ENCODE peak calls at places on chromosomes 1 and 21, in six cellular contexts. Z is HL-60, N is K562, J is stomach, V is gastrocnemius medialis, H is left lung. P is an unnamed sample.

GRCh38 chr1:53639251-53639721 is 99.7 kb downstream of the GLIS1 start:
- DNase-seq in Z (no peak), V (no peak), J (peak), N (no peak), H (no peak), P (peak)

GRCh38 chr1:57279909-57280666 is 143.8 kb downstream of the DAB1 start:
- DNase-seq in N (no peak), H (no peak), Z (no peak), V (no peak), J (no peak), P (no peak)

GRCh38 chr1:234925440-234926251 is 203.0 kb downstream of the TOMM20 start:
- DNase-seq in H (no peak), N (no peak), Z (no peak), J (no peak), V (no peak), P (peak)

GRCh38 chr1:84613026-84613425 is 38.8 kb upstream of the CTBS start:
- DNase-seq in Z (no peak), H (no peak), J (no peak), V (no peak), N (no peak), P (no peak)

GRCh38 chr1:237962985-237963384 is 72.3 kb upstream of the ZP4 start:
- DNase-seq in Z (no peak), J (no peak), V (no peak), N (no peak), H (no peak), P (no peak)

GRCh38 chr1:187460093-187460492 is 631.3 kb downstream of the PLA2G4A start:
- DNase-seq in N (no peak), J (no peak), Z (no peak), V (no peak), H (no peak), P (no peak)

GRCh38 chr1:228059536-228060457 is 22.7 kb upstream of the ARF1 start:
- DNase-seq in Z (no peak), N (peak), J (peak), H (peak), V (no peak), P (peak)

GRCh38 chr21:44987301-44987885 is 47.6 kb downstream of the SLX9 start:
- DNase-seq in N (no peak), H (peak), J (no peak), V (no peak), Z (no peak), P (no peak)

GRCh38 chr1:183544598-183545297 is 45.5 kb downstream of the NCF2 start:
- DNase-seq in Z (no peak), N (no peak), J (peak), V (no peak), H (no peak), P (no peak)

GRCh38 chr1:170114916-170115315 is 30.8 kb upstream of the NTMT2 start:
- DNase-seq in H (no peak), V (no peak), Z (no peak), J (no peak), N (peak), P (no peak)

DNA sequence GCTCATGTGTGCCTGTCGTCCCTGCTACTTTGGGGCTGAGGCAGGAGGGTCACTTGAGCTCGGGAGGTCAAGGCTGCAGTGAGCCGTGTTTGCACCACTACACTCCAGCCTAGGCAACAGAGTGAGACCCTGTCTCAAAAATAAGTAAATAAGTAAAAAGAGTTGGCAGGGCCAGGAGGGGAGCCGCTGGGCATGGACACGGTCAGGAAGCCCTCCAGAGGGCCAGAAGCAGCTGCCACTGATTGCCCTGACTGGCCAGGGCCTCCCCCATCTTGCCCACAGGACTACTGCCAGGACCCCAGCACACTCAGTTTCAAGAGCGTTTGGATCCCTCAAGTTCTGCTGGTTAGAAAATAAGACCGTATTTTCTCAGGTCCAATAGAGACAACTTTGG is 112.2 kb upstream of the IPO9 start:
- DNase-seq in H (no peak), V (no peak), N (no peak), J (no peak), Z (no peak), P (no peak)
- H3K27ac ChIP-seq in H (peak), V (peak), N (no peak), J (peak), Z (no peak), P (no peak)

DNA sequence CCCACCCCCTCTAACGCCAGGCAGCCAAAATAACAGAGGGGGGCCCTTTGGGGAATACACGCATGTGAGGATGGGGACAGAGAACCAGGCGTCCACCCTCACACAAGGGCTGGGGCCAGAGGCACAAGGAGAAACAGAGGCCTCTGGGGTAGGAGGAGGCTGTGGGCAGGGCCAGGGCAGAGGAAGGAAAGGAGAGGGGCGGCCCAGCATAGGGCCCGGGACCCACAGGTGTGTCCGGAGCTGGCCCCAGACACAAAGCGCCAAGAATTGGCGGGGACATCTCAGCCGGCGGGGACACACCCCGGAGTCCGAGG is 6.7 kb downstream of the PLEKHG5 start:
- DNase-seq in J (no peak), N (no peak), Z (no peak), V (no peak), H (no peak), P (no peak)
- H3K4me3 ChIP-seq in J (peak), N (no peak), Z (no peak), V (peak), H (peak), P (peak)

DNA sequence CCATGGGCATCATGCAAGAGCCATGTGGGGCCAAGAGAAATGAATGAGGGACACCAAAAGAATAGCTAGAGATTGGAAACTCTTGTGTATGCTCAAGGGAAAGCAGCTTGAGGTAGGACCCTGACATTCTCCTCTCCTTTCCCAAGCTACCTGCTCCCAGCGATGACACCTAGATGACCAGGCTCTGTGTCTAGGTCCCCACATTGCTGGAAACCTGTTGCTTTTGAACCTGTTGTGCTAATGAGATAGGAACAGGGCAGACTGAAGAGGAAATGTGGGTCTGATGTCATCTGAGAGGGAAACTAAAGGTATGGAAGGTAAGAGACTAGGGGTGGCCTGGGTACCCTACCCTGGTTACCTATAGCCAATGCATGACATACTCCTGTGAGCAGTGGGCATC is 1.8 kb downstream of the FMOD start:
- DNase-seq in V (no peak), H (no peak), Z (no peak), J (no peak), N (no peak), P (no peak)
- H3K27ac ChIP-seq in V (no peak), H (no peak), Z (no peak), J (peak), N (no peak), P (no peak)

GRCh38 chr21:31342328-31342727 is 1.7 kb downstream of the TIAM1 start:
- DNase-seq in J (no peak), H (no peak), N (no peak), Z (no peak), V (no peak), P (no peak)
- H3K4me3 ChIP-seq in J (no peak), H (no peak), N (no peak), Z (no peak), V (no peak), P (peak)

GRCh38 chr21:36125513-36126121 is 9.3 kb upstream of the CBR3 start:
- DNase-seq in V (no peak), N (peak), Z (no peak), H (no peak), J (peak), P (peak)
- H3K27ac ChIP-seq in V (no peak), N (no peak), Z (no peak), H (peak), J (peak), P (no peak)

DNA sequence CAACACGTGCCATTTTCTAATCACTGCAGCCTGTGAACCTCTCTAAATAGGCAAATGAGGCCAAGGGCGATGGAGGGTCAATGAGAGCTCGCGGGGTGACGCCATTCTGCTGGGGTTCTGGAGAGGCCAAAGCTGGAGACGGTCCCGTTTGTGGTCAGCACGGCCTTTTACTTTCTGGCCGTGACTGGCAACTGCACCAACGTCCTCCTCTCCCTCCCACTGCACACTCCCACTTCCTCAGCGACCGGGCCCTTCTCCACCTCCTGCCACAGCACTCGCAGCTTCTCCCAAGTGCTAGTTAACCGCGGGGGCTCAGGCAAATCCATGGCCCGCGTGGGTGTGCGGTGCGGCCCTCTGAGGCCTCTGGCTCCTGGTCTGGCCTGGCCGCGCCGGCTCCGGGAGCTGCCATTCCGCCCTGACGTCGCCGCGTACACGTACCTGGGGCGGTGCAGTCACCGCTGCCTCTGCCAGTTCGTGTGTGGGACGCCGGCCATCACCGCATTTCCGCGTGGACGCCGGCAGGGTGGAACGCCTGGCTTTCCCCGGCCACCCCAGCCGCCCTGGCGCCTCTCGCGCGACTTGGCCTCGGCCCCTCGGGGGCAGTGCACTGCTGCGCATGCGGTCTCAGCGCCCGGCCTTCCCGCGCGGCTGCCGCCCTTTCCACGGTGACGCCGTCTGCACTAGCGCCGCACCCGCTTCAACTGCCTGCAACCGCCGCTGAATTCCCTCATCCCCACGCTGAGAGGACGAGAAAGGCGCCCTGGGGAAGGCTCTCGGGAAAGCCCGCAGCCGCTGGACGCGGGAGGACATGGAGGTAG is 18.2 kb downstream of the OR2C3 start:
- DNase-seq in N (peak), Z (no peak), V (no peak), H (peak), J (no peak), P (no peak)
- H3K4me3 ChIP-seq in N (no peak), Z (no peak), V (no peak), H (no peak), J (no peak), P (no peak)